ENCODE peak calls at places on chromosomes 2 and 18, in eight cellular contexts. One of them, this sample, is unnamed.

GRCh38 chr18:49016648-49017539 is 66.1 kb upstream of the SMAD7 start:
- DNase-seq in NCI-H2081 treated with DMSO at 0.1 percent for 48 hours: no peak
- DNase-seq in left cardiac atrium: peak; percentile 48
- DNase-seq in activated CD4-positive, alpha-beta T cell treated with anti-CD3 and anti-CD28 coated beads, Interleukin-2, amount 50 U/mL, for 24 hours: no peak
- DNase-seq in RPMI8226: peak; percentile 50
- DNase-seq in naive thymus-derived CD8-positive, alpha-beta T cell: no peak
- DNase-seq in heart right ventricle: no peak
- DNase-seq in ascending aorta: peak; percentile 87
- DNase-seq in this sample: no peak

GRCh38 chr18:64245461-64245860 is 96.6 kb upstream of the LINC00305 start:
- DNase-seq in NCI-H2081 treated with DMSO at 0.1 percent for 48 hours: no peak
- DNase-seq in left cardiac atrium: no peak
- DNase-seq in activated CD4-positive, alpha-beta T cell treated with anti-CD3 and anti-CD28 coated beads, Interleukin-2, amount 50 U/mL, for 24 hours: no peak
- DNase-seq in RPMI8226: no peak
- DNase-seq in naive thymus-derived CD8-positive, alpha-beta T cell: no peak
- DNase-seq in heart right ventricle: peak; percentile 33
- DNase-seq in ascending aorta: no peak
- DNase-seq in this sample: no peak

GRCh38 chr2:48306409-48307284 is 223.3 kb upstream of the STON1 start:
- DNase-seq in NCI-H2081 treated with DMSO at 0.1 percent for 48 hours: no peak
- DNase-seq in left cardiac atrium: no peak
- DNase-seq in activated CD4-positive, alpha-beta T cell treated with anti-CD3 and anti-CD28 coated beads, Interleukin-2, amount 50 U/mL, for 24 hours: no peak
- DNase-seq in RPMI8226: no peak
- DNase-seq in naive thymus-derived CD8-positive, alpha-beta T cell: no peak
- DNase-seq in heart right ventricle: no peak
- DNase-seq in ascending aorta: no peak
- DNase-seq in this sample: no peak

GRCh38 chr2:168192839-168193616 is 54.4 kb downstream of the STK39 start:
- DNase-seq in NCI-H2081 treated with DMSO at 0.1 percent for 48 hours: no peak
- DNase-seq in left cardiac atrium: no peak
- DNase-seq in activated CD4-positive, alpha-beta T cell treated with anti-CD3 and anti-CD28 coated beads, Interleukin-2, amount 50 U/mL, for 24 hours: no peak
- DNase-seq in RPMI8226: no peak
- DNase-seq in naive thymus-derived CD8-positive, alpha-beta T cell: peak; percentile 75
- DNase-seq in heart right ventricle: no peak
- DNase-seq in ascending aorta: no peak
- DNase-seq in this sample: no peak

GRCh38 chr2:67566958-67567635 is 170.0 kb downstream of the ETAA1 start:
- DNase-seq in NCI-H2081 treated with DMSO at 0.1 percent for 48 hours: no peak
- DNase-seq in left cardiac atrium: no peak
- DNase-seq in activated CD4-positive, alpha-beta T cell treated with anti-CD3 and anti-CD28 coated beads, Interleukin-2, amount 50 U/mL, for 24 hours: no peak
- DNase-seq in RPMI8226: no peak
- DNase-seq in naive thymus-derived CD8-positive, alpha-beta T cell: no peak
- DNase-seq in heart right ventricle: no peak
- DNase-seq in ascending aorta: no peak
- DNase-seq in this sample: no peak

GRCh38 chr2:219418570-219419189 is 503 bp downstream of the DES start:
- DNase-seq in NCI-H2081 treated with DMSO at 0.1 percent for 48 hours: no peak
- DNase-seq in left cardiac atrium: no peak
- DNase-seq in activated CD4-positive, alpha-beta T cell treated with anti-CD3 and anti-CD28 coated beads, Interleukin-2, amount 50 U/mL, for 24 hours: no peak
- DNase-seq in RPMI8226: no peak
- DNase-seq in naive thymus-derived CD8-positive, alpha-beta T cell: no peak
- DNase-seq in heart right ventricle: no peak
- DNase-seq in ascending aorta: no peak
- DNase-seq in this sample: no peak

GRCh38 chr18:28088477-28088876 is 88.5 kb downstream of the CDH2 start:
- DNase-seq in NCI-H2081 treated with DMSO at 0.1 percent for 48 hours: no peak
- DNase-seq in left cardiac atrium: no peak
- DNase-seq in activated CD4-positive, alpha-beta T cell treated with anti-CD3 and anti-CD28 coated beads, Interleukin-2, amount 50 U/mL, for 24 hours: no peak
- DNase-seq in RPMI8226: no peak
- DNase-seq in naive thymus-derived CD8-positive, alpha-beta T cell: no peak
- DNase-seq in heart right ventricle: no peak
- DNase-seq in ascending aorta: no peak
- DNase-seq in this sample: no peak

GRCh38 chr2:31606511-31606910 is 25.8 kb upstream of the SRD5A2 start:
- DNase-seq in NCI-H2081 treated with DMSO at 0.1 percent for 48 hours: no peak
- DNase-seq in left cardiac atrium: no peak
- DNase-seq in activated CD4-positive, alpha-beta T cell treated with anti-CD3 and anti-CD28 coated beads, Interleukin-2, amount 50 U/mL, for 24 hours: no peak
- DNase-seq in RPMI8226: no peak
- DNase-seq in naive thymus-derived CD8-positive, alpha-beta T cell: no peak
- DNase-seq in heart right ventricle: no peak
- DNase-seq in ascending aorta: no peak
- DNase-seq in this sample: no peak

GRCh38 chr2:219536425-219536824 is 7.2 kb downstream of the CHPF start:
- DNase-seq in NCI-H2081 treated with DMSO at 0.1 percent for 48 hours: no peak
- DNase-seq in left cardiac atrium: no peak
- DNase-seq in activated CD4-positive, alpha-beta T cell treated with anti-CD3 and anti-CD28 coated beads, Interleukin-2, amount 50 U/mL, for 24 hours: no peak
- DNase-seq in RPMI8226: no peak
- DNase-seq in naive thymus-derived CD8-positive, alpha-beta T cell: no peak
- DNase-seq in heart right ventricle: no peak
- DNase-seq in ascending aorta: no peak
- DNase-seq in this sample: no peak

GRCh38 chr2:18149660-18150246 is 271.3 kb downstream of the KCNS3 start:
- DNase-seq in NCI-H2081 treated with DMSO at 0.1 percent for 48 hours: peak; percentile 2
- DNase-seq in left cardiac atrium: no peak
- DNase-seq in activated CD4-positive, alpha-beta T cell treated with anti-CD3 and anti-CD28 coated beads, Interleukin-2, amount 50 U/mL, for 24 hours: no peak
- DNase-seq in RPMI8226: peak; percentile 61
- DNase-seq in naive thymus-derived CD8-positive, alpha-beta T cell: no peak
- DNase-seq in heart right ventricle: no peak
- DNase-seq in ascending aorta: no peak
- DNase-seq in this sample: no peak

This sample was measured in effector CD8-positive, alpha-beta T cell.